ENCODE peak calls at places on chromosomes 5 and 9, in nine cellular contexts. One of them, this sample, is unnamed. For H3K36me3, the result is how much of the 10 kb centered on the place peaks cover.

GRCh38 chr5:132760601-132761317 is 13.5 kb downstream of the CCNI2 start:
- DNase-seq in OCI-LY7: no peak
- DNase-seq in H7: peak
- DNase-seq in brain microvascular endothelial cell: no peak
- DNase-seq in Panc1: no peak
- DNase-seq in adipocyte: no peak
- DNase-seq in kidney: no peak
- DNase-seq in effector memory CD4-positive, alpha-beta T cell: no peak
- DNase-seq in BJ: no peak
- DNase-seq in this sample: no peak

GRCh38 chr9:35690447-35691324 is 961 bp upstream of the TPM2 start:
- DNase-seq in Panc1: no peak
- DNase-seq in adipocyte: peak
- DNase-seq in brain microvascular endothelial cell: peak
- DNase-seq in OCI-LY7: no peak
- DNase-seq in BJ: peak
- DNase-seq in effector memory CD4-positive, alpha-beta T cell: peak
- DNase-seq in H7: peak
- DNase-seq in kidney: peak
- DNase-seq in this sample: no peak

GRCh38 chr9:135277219-135278201 is 190.0 kb downstream of the OLFM1 start:
- DNase-seq in adipocyte: no peak
- DNase-seq in BJ: no peak
- DNase-seq in effector memory CD4-positive, alpha-beta T cell: no peak
- DNase-seq in brain microvascular endothelial cell: no peak
- DNase-seq in Panc1: no peak
- DNase-seq in kidney: peak
- DNase-seq in OCI-LY7: no peak
- DNase-seq in H7: no peak
- DNase-seq in this sample: no peak

GRCh38 chr9:68832853-68833518 is 127.9 kb downstream of the PIP5K1B start:
- DNase-seq in adipocyte: no peak
- DNase-seq in BJ: no peak
- DNase-seq in OCI-LY7: no peak
- DNase-seq in brain microvascular endothelial cell: no peak
- DNase-seq in kidney: no peak
- DNase-seq in Panc1: no peak
- DNase-seq in effector memory CD4-positive, alpha-beta T cell: no peak
- DNase-seq in H7: no peak
- DNase-seq in this sample: no peak

GRCh38 chr5:14942212-14942611 is 70.6 kb upstream of the ANKH start:
- DNase-seq in brain microvascular endothelial cell: no peak
- DNase-seq in adipocyte: no peak
- DNase-seq in effector memory CD4-positive, alpha-beta T cell: no peak
- DNase-seq in Panc1: no peak
- DNase-seq in H7: no peak
- DNase-seq in BJ: no peak
- DNase-seq in kidney: no peak
- DNase-seq in OCI-LY7: no peak
- DNase-seq in this sample: no peak

GRCh38 chr9:32832354-32832753 is 49.0 kb downstream of the TMEM215 start:
- DNase-seq in H7: no peak
- DNase-seq in adipocyte: no peak
- DNase-seq in kidney: no peak
- DNase-seq in BJ: no peak
- DNase-seq in OCI-LY7: no peak
- DNase-seq in Panc1: no peak
- DNase-seq in effector memory CD4-positive, alpha-beta T cell: no peak
- DNase-seq in brain microvascular endothelial cell: no peak
- DNase-seq in this sample: no peak

GRCh38 chr5:124797665-124798087 is 51.2 kb upstream of the ZNF608 start:
- DNase-seq in effector memory CD4-positive, alpha-beta T cell: no peak
- DNase-seq in brain microvascular endothelial cell: no peak
- DNase-seq in H7: no peak
- DNase-seq in OCI-LY7: no peak
- DNase-seq in BJ: no peak
- DNase-seq in kidney: no peak
- DNase-seq in Panc1: no peak
- DNase-seq in adipocyte: no peak
- DNase-seq in this sample: no peak

GRCh38 chr5:15682566-15682965 is 182.6 kb downstream of the FBXL7 start:
- DNase-seq in brain microvascular endothelial cell: no peak
- DNase-seq in H7: no peak
- DNase-seq in effector memory CD4-positive, alpha-beta T cell: no peak
- DNase-seq in BJ: no peak
- DNase-seq in OCI-LY7: no peak
- DNase-seq in kidney: no peak
- DNase-seq in Panc1: no peak
- DNase-seq in adipocyte: no peak
- DNase-seq in this sample: no peak

GRCh38 chr9:25891534-25891933 is 213.3 kb upstream of the TUSC1 start:
- DNase-seq in H7: no peak
- DNase-seq in adipocyte: peak
- DNase-seq in effector memory CD4-positive, alpha-beta T cell: no peak
- DNase-seq in OCI-LY7: no peak
- DNase-seq in BJ: no peak
- DNase-seq in brain microvascular endothelial cell: no peak
- DNase-seq in kidney: no peak
- DNase-seq in Panc1: no peak
- DNase-seq in this sample: no peak

GRCh38 chr9:71552480-71552879 is 215.8 kb downstream of the CEMIP2 start:
- DNase-seq in BJ: no peak
- DNase-seq in adipocyte: no peak
- DNase-seq in effector memory CD4-positive, alpha-beta T cell: no peak
- DNase-seq in H7: peak
- DNase-seq in brain microvascular endothelial cell: no peak
- DNase-seq in Panc1: no peak
- DNase-seq in OCI-LY7: no peak
- DNase-seq in kidney: peak
- DNase-seq in this sample: no peak

GRCh38 chr9:98437458-98438034 is 182.1 kb upstream of the TBC1D2 start:
- DNase-seq in kidney: no peak
- DNase-seq in BJ: no peak
- DNase-seq in Panc1: no peak
- DNase-seq in effector memory CD4-positive, alpha-beta T cell: no peak
- DNase-seq in OCI-LY7: no peak
- DNase-seq in H7: no peak
- DNase-seq in brain microvascular endothelial cell: no peak
- DNase-seq in adipocyte: no peak
- DNase-seq in this sample: no peak

GRCh38 chr5:177446184-177447065 is at the start of gene PRR7:
- DNase-seq in H7: peak
- DNase-seq in BJ: no peak
- DNase-seq in OCI-LY7: peak
- DNase-seq in Panc1: no peak
- DNase-seq in brain microvascular endothelial cell: peak
- DNase-seq in adipocyte: peak
- DNase-seq in kidney: peak
- DNase-seq in effector memory CD4-positive, alpha-beta T cell: peak
- DNase-seq in this sample: no peak

GRCh38 chr5:109863752-109864151 is 174.0 kb downstream of the MAN2A1 start:
- DNase-seq in brain microvascular endothelial cell: peak
- DNase-seq in OCI-LY7: no peak
- DNase-seq in BJ: no peak
- DNase-seq in H7: no peak
- DNase-seq in adipocyte: peak
- DNase-seq in effector memory CD4-positive, alpha-beta T cell: no peak
- DNase-seq in kidney: no peak
- DNase-seq in Panc1: no peak
- DNase-seq in this sample: peak

GRCh38 chr5:132109494-132110053 is 36.0 kb downstream of the CSF2 start:
- DNase-seq in BJ: no peak
- DNase-seq in OCI-LY7: no peak
- DNase-seq in kidney: no peak
- DNase-seq in H7: no peak
- DNase-seq in brain microvascular endothelial cell: no peak
- DNase-seq in effector memory CD4-positive, alpha-beta T cell: no peak
- DNase-seq in Panc1: no peak
- DNase-seq in adipocyte: no peak
- DNase-seq in this sample: no peak

GRCh38 chr5:78430816-78431215 is 70.4 kb downstream of the SCAMP1 start:
- DNase-seq in H7: no peak
- DNase-seq in brain microvascular endothelial cell: no peak
- DNase-seq in kidney: no peak
- DNase-seq in effector memory CD4-positive, alpha-beta T cell: no peak
- DNase-seq in BJ: no peak
- DNase-seq in adipocyte: peak
- DNase-seq in Panc1: no peak
- DNase-seq in OCI-LY7: no peak
- DNase-seq in this sample: no peak

GRCh38 chr5:78429332-78429849 is 69.0 kb downstream of the SCAMP1 start:
- DNase-seq in kidney: no peak
- DNase-seq in H7: no peak
- DNase-seq in OCI-LY7: no peak
- DNase-seq in adipocyte: no peak
- DNase-seq in BJ: no peak
- DNase-seq in brain microvascular endothelial cell: no peak
- DNase-seq in effector memory CD4-positive, alpha-beta T cell: no peak
- DNase-seq in Panc1: no peak
- DNase-seq in this sample: no peak

DNA sequence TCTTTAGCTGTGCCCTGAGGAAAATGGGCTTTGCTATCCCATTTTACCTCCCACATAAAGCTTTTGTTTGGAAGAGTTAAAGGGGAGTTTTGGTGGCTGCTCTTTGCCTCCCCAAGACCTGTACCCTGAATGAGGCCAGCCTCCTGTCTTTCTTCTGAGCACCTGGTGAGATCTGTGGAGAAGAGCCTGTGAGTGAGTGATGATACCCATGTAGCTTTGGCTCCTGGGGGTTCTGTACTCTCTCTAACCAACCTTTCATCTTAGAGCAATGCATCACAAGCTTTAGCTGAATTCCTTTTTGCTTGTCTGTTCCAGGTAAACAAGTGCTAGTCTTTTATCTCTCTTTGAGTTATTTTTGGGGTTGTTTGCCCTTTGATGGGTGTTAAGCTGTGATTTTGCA is 73.6 kb downstream of the SCAMP1 start:
- DNase-seq in kidney: no peak
- DNase-seq in Panc1: no peak
- DNase-seq in brain microvascular endothelial cell: no peak
- DNase-seq in BJ: no peak
- DNase-seq in adipocyte: no peak
- DNase-seq in effector memory CD4-positive, alpha-beta T cell: no peak
- DNase-seq in H7: no peak
- DNase-seq in OCI-LY7: no peak
- DNase-seq in this sample: no peak
- H3K36me3 ChIP-seq in kidney: under half
- H3K36me3 ChIP-seq in Panc1: under half
- H3K36me3 ChIP-seq in brain microvascular endothelial cell: under half
- H3K36me3 ChIP-seq in BJ: under half
- H3K36me3 ChIP-seq in adipocyte: under half
- H3K36me3 ChIP-seq in effector memory CD4-positive, alpha-beta T cell: under half
- H3K36me3 ChIP-seq in H7: under half
- H3K36me3 ChIP-seq in OCI-LY7: under half
- H3K36me3 ChIP-seq in this sample: under half

DNA sequence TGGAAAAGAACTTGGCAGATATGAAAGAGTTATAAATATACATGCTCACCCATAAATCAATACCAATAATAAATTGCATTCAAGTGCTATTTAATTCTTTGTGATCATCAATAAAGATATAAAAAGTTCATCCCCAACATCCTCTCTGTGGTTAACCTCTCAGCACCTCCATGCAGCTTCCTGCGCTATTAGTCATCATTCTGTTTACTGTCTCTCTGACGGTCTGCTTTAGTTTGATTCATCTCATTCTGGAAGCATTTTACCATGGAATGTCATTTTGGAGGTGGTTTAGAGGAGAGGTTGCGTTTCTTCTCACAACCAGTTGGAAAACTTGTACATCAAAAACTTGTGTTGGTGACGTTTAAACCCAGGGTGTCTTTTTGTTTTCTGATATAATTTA is 486.6 kb downstream of the BRINP1 start:
- DNase-seq in BJ: peak
- DNase-seq in H7: no peak
- DNase-seq in kidney: no peak
- DNase-seq in adipocyte: no peak
- DNase-seq in Panc1: no peak
- DNase-seq in brain microvascular endothelial cell: no peak
- DNase-seq in effector memory CD4-positive, alpha-beta T cell: no peak
- DNase-seq in OCI-LY7: no peak
- DNase-seq in this sample: no peak
- H3K4me3 ChIP-seq in BJ: no peak
- H3K4me3 ChIP-seq in H7: no peak
- H3K4me3 ChIP-seq in kidney: no peak
- H3K4me3 ChIP-seq in adipocyte: no peak
- H3K4me3 ChIP-seq in Panc1: no peak
- H3K4me3 ChIP-seq in brain microvascular endothelial cell: no peak
- H3K4me3 ChIP-seq in effector memory CD4-positive, alpha-beta T cell: no peak
- H3K4me3 ChIP-seq in OCI-LY7: no peak
- H3K4me3 ChIP-seq in this sample: no peak

DNA sequence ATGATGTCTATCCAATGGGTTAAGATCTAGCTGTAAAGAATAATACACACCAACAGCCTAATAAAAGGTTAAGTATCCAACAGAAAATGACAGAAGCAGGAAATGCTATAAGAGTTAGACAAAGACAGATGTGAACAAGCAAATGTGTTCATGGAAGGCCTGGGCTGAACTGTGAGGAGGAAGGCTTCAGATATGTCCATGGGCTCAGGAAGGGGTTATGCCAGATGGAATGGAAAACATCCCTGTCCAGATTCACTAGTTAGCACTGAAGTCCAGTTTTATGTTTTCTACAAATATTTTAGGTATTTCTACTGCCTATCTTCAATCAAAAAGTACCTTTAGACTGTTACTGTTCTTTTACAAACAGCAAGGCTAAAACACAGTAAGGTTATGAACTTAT is 27.1 kb downstream of the ERAP1 start:
- DNase-seq in H7: no peak
- DNase-seq in BJ: peak
- DNase-seq in effector memory CD4-positive, alpha-beta T cell: no peak
- DNase-seq in kidney: no peak
- DNase-seq in OCI-LY7: no peak
- DNase-seq in Panc1: no peak
- DNase-seq in brain microvascular endothelial cell: peak
- DNase-seq in adipocyte: no peak
- DNase-seq in this sample: peak
- H3K36me3 ChIP-seq in H7: under half
- H3K36me3 ChIP-seq in BJ: under half
- H3K36me3 ChIP-seq in effector memory CD4-positive, alpha-beta T cell: half or more
- H3K36me3 ChIP-seq in kidney: under half
- H3K36me3 ChIP-seq in OCI-LY7: half or more
- H3K36me3 ChIP-seq in Panc1: under half
- H3K36me3 ChIP-seq in brain microvascular endothelial cell: half or more
- H3K36me3 ChIP-seq in adipocyte: half or more
- H3K36me3 ChIP-seq in this sample: under half

GRCh38 chr5:168292783-168293696 is 1.6 kb downstream of the WWC1 start:
- DNase-seq in adipocyte: no peak
- DNase-seq in Panc1: no peak
- DNase-seq in kidney: no peak
- DNase-seq in OCI-LY7: no peak
- DNase-seq in effector memory CD4-positive, alpha-beta T cell: no peak
- DNase-seq in brain microvascular endothelial cell: no peak
- DNase-seq in BJ: no peak
- DNase-seq in H7: peak
- DNase-seq in this sample: no peak
- H3K4me3 ChIP-seq in adipocyte: peak
- H3K4me3 ChIP-seq in Panc1: peak
- H3K4me3 ChIP-seq in kidney: peak
- H3K4me3 ChIP-seq in OCI-LY7: no peak
- H3K4me3 ChIP-seq in effector memory CD4-positive, alpha-beta T cell: no peak
- H3K4me3 ChIP-seq in brain microvascular endothelial cell: no peak
- H3K4me3 ChIP-seq in BJ: no peak
- H3K4me3 ChIP-seq in H7: peak
- H3K4me3 ChIP-seq in this sample: peak

GRCh38 chr9:74666625-74667316 is 169.6 kb downstream of the RORB start:
- DNase-seq in H7: no peak
- DNase-seq in kidney: no peak
- DNase-seq in adipocyte: peak
- DNase-seq in BJ: no peak
- DNase-seq in OCI-LY7: no peak
- DNase-seq in brain microvascular endothelial cell: no peak
- DNase-seq in Panc1: no peak
- DNase-seq in effector memory CD4-positive, alpha-beta T cell: no peak
- DNase-seq in this sample: peak
- H3K36me3 ChIP-seq in H7: under half
- H3K36me3 ChIP-seq in kidney: under half
- H3K36me3 ChIP-seq in adipocyte: under half
- H3K36me3 ChIP-seq in BJ: under half
- H3K36me3 ChIP-seq in OCI-LY7: under half
- H3K36me3 ChIP-seq in brain microvascular endothelial cell: under half
- H3K36me3 ChIP-seq in Panc1: under half
- H3K36me3 ChIP-seq in effector memory CD4-positive, alpha-beta T cell: under half
- H3K36me3 ChIP-seq in this sample: under half

This sample was measured in bronchial epithelial cell.